ENCODE peak calls at places on chromosomes 5 and 9, in four cellular contexts. One of them, this sample, is unnamed.

GRCh38 chr5:57348376-57348775 is 134.2 kb downstream of the ACTBL2 start:
- DNase-seq in sigmoid colon: no peak
- DNase-seq in A549: no peak
- DNase-seq in uterus: no peak
- DNase-seq in this sample: no peak

GRCh38 chr9:126587187-126588185 is 26.2 kb upstream of the LMX1B start:
- DNase-seq in uterus: no peak
- DNase-seq in sigmoid colon: peak
- DNase-seq in A549: no peak
- DNase-seq in this sample: peak

GRCh38 chr9:136114606-136115005 is 4.1 kb downstream of the TMEM250 start:
- DNase-seq in A549: no peak
- DNase-seq in sigmoid colon: no peak
- DNase-seq in uterus: no peak
- DNase-seq in this sample: no peak

GRCh38 chr5:52010430-52010829 is 627.2 kb downstream of the ISL1 start:
- DNase-seq in uterus: no peak
- DNase-seq in A549: no peak
- DNase-seq in sigmoid colon: no peak
- DNase-seq in this sample: no peak

GRCh38 chr9:133489253-133490190 is 10.6 kb upstream of the SLC2A6 start:
- DNase-seq in A549: no peak
- DNase-seq in uterus: no peak
- DNase-seq in sigmoid colon: no peak
- DNase-seq in this sample: no peak

GRCh38 chr5:76831108-76831447 is 12.2 kb downstream of the F2RL1 start:
- DNase-seq in sigmoid colon: no peak
- DNase-seq in A549: no peak
- DNase-seq in uterus: no peak
- DNase-seq in this sample: no peak

GRCh38 chr5:81908771-81909170 is 63.1 kb upstream of the ATG10 start:
- DNase-seq in sigmoid colon: no peak
- DNase-seq in uterus: no peak
- DNase-seq in A549: no peak
- DNase-seq in this sample: no peak

GRCh38 chr5:115725522-115725921 is 90.9 kb downstream of the CDO1 start:
- DNase-seq in A549: no peak
- DNase-seq in uterus: no peak
- DNase-seq in sigmoid colon: no peak
- DNase-seq in this sample: no peak

GRCh38 chr9:115757461-115757860 is 396.1 kb upstream of the PAPPA start:
- DNase-seq in A549: peak
- DNase-seq in uterus: no peak
- DNase-seq in sigmoid colon: no peak
- DNase-seq in this sample: no peak

GRCh38 chr9:21833090-21833801 is 30.8 kb downstream of the MTAP start:
- DNase-seq in sigmoid colon: no peak
- DNase-seq in uterus: no peak
- DNase-seq in A549: no peak
- DNase-seq in this sample: no peak

GRCh38 chr5:65808818-65809217 is 86.8 kb downstream of the NLN start:
- DNase-seq in sigmoid colon: no peak
- DNase-seq in uterus: no peak
- DNase-seq in A549: peak
- DNase-seq in this sample: no peak

GRCh38 chr5:156799171-156799570 is 50.9 kb upstream of the PPP1R2B start:
- DNase-seq in sigmoid colon: no peak
- DNase-seq in A549: no peak
- DNase-seq in uterus: no peak
- DNase-seq in this sample: no peak

GRCh38 chr5:60797482-60798153 is 46.5 kb downstream of the ELOVL7 start:
- DNase-seq in uterus: no peak
- DNase-seq in sigmoid colon: no peak
- DNase-seq in A549: no peak
- DNase-seq in this sample: no peak

GRCh38 chr5:68538886-68539420 is 323.4 kb downstream of the PIK3R1 start:
- DNase-seq in A549: no peak
- DNase-seq in uterus: no peak
- DNase-seq in sigmoid colon: no peak
- DNase-seq in this sample: no peak

GRCh38 chr5:159174511-159175168 is 34.7 kb downstream of the RNF145 start:
- DNase-seq in uterus: no peak
- DNase-seq in A549: no peak
- DNase-seq in sigmoid colon: no peak
- DNase-seq in this sample: no peak

GRCh38 chr5:96297867-96298266 is 135.2 kb downstream of the PCSK1 start:
- DNase-seq in A549: peak
- DNase-seq in uterus: no peak
- DNase-seq in sigmoid colon: peak
- DNase-seq in this sample: no peak

GRCh38 chr5:103461223-103461622 is 101.4 kb downstream of the NUDT12 start:
- DNase-seq in sigmoid colon: no peak
- DNase-seq in uterus: no peak
- DNase-seq in A549: no peak
- DNase-seq in this sample: no peak

GRCh38 chr5:6757414-6757969 is 44.3 kb downstream of the TENT4A start:
- DNase-seq in uterus: no peak
- DNase-seq in A549: peak
- DNase-seq in sigmoid colon: peak
- DNase-seq in this sample: no peak

GRCh38 chr5:176547811-176548210 is 1.3 kb upstream of the CDHR2 start:
- DNase-seq in A549: peak
- DNase-seq in uterus: no peak
- DNase-seq in sigmoid colon: no peak
- DNase-seq in this sample: no peak

GRCh38 chr5:78983601-78984000 is 1.5 kb downstream of the ARSB start:
- DNase-seq in A549: no peak
- DNase-seq in sigmoid colon: no peak
- DNase-seq in uterus: no peak
- DNase-seq in this sample: no peak
- TF ChIP-seq POLR2A in A549: no peak
- TF ChIP-seq POLR2A in sigmoid colon: no peak
- TF ChIP-seq POLR2A in uterus: no peak
- TF ChIP-seq POLR2A in this sample: no peak

DNA sequence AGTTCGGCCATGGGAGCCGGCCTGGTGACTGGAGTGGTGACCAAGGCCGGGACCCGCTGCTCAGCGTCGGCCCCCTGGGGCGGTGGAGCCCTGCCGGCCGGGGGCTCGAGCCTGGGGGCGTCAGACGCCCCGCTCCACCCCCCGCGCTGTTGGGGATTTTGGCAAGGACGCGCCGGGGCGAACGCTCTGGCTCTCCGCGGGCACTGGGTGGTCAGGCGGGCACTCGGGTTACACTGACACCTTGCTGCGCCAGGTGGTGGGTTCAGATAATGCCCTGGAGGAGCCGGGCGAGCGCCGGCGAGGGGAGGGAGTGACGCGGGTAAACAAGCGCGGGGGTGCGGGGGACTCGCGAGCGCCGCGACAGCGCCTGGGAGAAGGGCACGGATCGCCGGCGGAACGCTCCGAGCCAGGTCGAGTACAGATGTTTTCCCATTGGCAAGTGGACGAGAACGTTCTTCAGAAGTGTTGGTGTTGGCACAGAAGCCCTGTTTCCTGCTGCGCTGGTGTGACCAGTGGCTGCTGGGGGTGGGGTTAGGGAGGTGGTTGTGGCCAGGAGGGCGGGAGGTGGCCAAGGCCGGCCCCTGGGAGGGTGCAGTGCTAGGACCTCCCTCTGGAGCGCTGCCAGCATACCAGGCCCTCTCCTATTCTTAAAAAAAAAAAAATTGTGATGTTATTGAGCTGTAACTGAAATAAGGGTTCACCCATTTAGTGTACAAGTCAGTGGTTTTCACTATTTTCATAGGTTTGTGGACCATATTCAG is 773 bp downstream of the SQSTM1 start:
- DNase-seq in uterus: peak
- DNase-seq in sigmoid colon: peak
- DNase-seq in A549: peak
- DNase-seq in this sample: peak
- TF ChIP-seq POLR2A in uterus: peak
- TF ChIP-seq POLR2A in sigmoid colon: peak
- TF ChIP-seq POLR2A in A549: peak
- TF ChIP-seq POLR2A in this sample: no peak

GRCh38 chr9:89999534-90000370 is 394.9 kb downstream of the GADD45G start:
- DNase-seq in sigmoid colon: peak
- DNase-seq in uterus: peak
- DNase-seq in A549: peak
- DNase-seq in this sample: no peak
- TF ChIP-seq POLR2A in sigmoid colon: no peak
- TF ChIP-seq POLR2A in uterus: no peak
- TF ChIP-seq POLR2A in A549: no peak
- TF ChIP-seq POLR2A in this sample: no peak

DNA sequence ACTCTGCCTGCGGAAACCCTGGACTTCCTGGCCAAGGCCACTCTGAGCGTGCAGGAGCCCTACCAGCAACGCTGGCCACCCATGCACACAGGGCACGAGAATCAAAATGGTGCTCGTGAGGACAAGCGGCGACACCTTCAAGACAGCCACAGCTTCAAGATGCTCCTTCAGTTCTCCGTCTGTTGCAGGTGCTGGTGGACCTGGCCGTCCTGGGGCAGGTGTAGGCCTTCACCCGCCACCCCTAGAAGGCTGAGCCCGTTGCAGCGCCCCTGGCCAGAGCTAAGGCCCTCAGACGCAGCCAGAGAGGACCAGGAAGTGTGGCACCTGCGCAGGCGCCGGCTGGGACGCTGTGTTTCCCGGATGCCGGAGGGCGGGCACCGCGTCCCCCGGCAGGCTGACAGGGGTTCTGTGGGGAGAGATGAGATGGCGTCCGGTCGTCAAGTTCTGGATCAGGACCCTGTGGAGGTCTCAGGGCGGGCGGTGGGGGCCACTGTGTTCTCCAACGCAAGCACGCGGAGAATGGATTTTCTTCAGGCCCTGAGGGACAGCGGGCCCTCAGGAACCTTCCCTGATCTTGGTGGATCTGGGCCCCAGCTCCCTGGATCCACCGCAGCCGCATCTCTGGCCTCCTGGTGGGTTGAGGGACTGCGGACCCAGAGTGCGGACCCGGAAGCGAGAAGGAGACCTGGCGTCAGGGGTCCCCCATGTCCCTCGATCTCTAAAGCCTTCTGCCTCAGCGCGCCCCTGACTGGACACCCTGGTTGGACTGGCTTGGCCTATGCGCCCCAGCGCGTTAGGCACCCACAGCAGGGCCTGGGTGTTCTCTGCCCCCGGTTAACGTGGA is 1770.8 kb upstream of the CDH9 start:
- DNase-seq in sigmoid colon: no peak
- DNase-seq in A549: no peak
- DNase-seq in uterus: no peak
- DNase-seq in this sample: peak
- TF ChIP-seq POLR2A in sigmoid colon: no peak
- TF ChIP-seq POLR2A in A549: no peak
- TF ChIP-seq POLR2A in uterus: no peak
- TF ChIP-seq POLR2A in this sample: no peak

GRCh38 chr5:150500328-150500841 is 7.5 kb upstream of the NDST1 start:
- DNase-seq in uterus: no peak
- DNase-seq in sigmoid colon: no peak
- DNase-seq in A549: no peak
- DNase-seq in this sample: no peak
- TF ChIP-seq POLR2A in uterus: no peak
- TF ChIP-seq POLR2A in sigmoid colon: no peak
- TF ChIP-seq POLR2A in A549: no peak
- TF ChIP-seq POLR2A in this sample: no peak